ENCODE peak calls at places on chromosomes 6 and 20, in five cellular contexts. Q is coronary artery, D is adipocyte, S is Right ventricle myocardium inferior, Y is NCI-H2029. P is an unnamed sample.

GRCh38 chr6:151690303-151690702 is 117.2 kb upstream of the ESR1 start:
- DNase-seq in Q (no peak), S (no peak), Y (no peak), D (no peak), P (peak)

GRCh38 chr6:81977488-81977887 is 225.0 kb upstream of the TENT5A start:
- DNase-seq in S (no peak), Q (no peak), D (peak), Y (no peak), P (no peak)

GRCh38 chr6:27650620-27651370 is 177.9 kb upstream of the ZNF184 start:
- DNase-seq in D (peak), S (no peak), Y (no peak), Q (no peak), P (peak)

GRCh38 chr6:147000545-147001488 is 203.4 kb upstream of the STXBP5 start:
- DNase-seq in Y (no peak), S (no peak), D (peak), Q (no peak), P (no peak)

GRCh38 chr20:3930265-3931206 is 41.3 kb downstream of the PANK2 start:
- DNase-seq in S (no peak), Q (no peak), Y (no peak), D (no peak), P (no peak)

GRCh38 chr6:169253745-169254238 is at the start of gene THBS2:
- DNase-seq in D (peak), Q (no peak), Y (no peak), S (no peak), P (no peak)

GRCh38 chr20:22578221-22579118 is 5.9 kb downstream of the FOXA2 start:
- DNase-seq in Y (no peak), S (no peak), D (no peak), Q (no peak), P (no peak)

GRCh38 chr6:27260339-27260738 is 12.8 kb downstream of the PRSS16 start:
- DNase-seq in S (no peak), Y (no peak), Q (no peak), D (peak), P (no peak)

GRCh38 chr6:42088101-42088591 is 37.8 kb downstream of the TAF8 start:
- DNase-seq in D (no peak), S (no peak), Y (no peak), Q (no peak), P (no peak)

GRCh38 chr20:59355242-59355641 is 54.8 kb downstream of the EDN3 start:
- DNase-seq in S (no peak), Y (no peak), D (no peak), Q (no peak), P (no peak)

GRCh38 chr6:39952170-39952569 is 17.9 kb upstream of the MOCS1 start:
- DNase-seq in S (no peak), D (peak), Q (no peak), Y (no peak), P (no peak)

GRCh38 chr20:48056218-48056617 is 270.9 kb upstream of the SULF2 start:
- DNase-seq in D (no peak), S (no peak), Q (no peak), Y (no peak), P (no peak)

GRCh38 chr6:25279748-25280616 is 808 bp downstream of the CARMIL1 start:
- DNase-seq in Y (no peak), Q (no peak), D (no peak), S (no peak), P (peak)

GRCh38 chr6:141103246-141103645 is 1029.5 kb upstream of the GJE1 start:
- DNase-seq in Y (peak), S (no peak), Q (no peak), D (peak), P (no peak)

GRCh38 chr6:95478941-95479340 is 98.4 kb upstream of the MANEA start:
- DNase-seq in Q (no peak), Y (no peak), D (no peak), S (no peak), P (no peak)

GRCh38 chr6:164554700-164555479 is 754.5 kb downstream of the C6orf118 start:
- DNase-seq in D (no peak), S (no peak), Y (no peak), Q (no peak), P (no peak)

GRCh38 chr20:29743101-29743931 is 1514.1 kb upstream of the DEFB115 start:
- DNase-seq in Q (no peak), D (no peak), S (no peak), Y (no peak), P (no peak)

GRCh38 chr6:155448823-155449789 is 6.5 kb downstream of the NOX3 start:
- DNase-seq in D (no peak), S (no peak), Q (no peak), Y (peak), P (no peak)

GRCh38 chr6:67933278-67933677 is 701.8 kb upstream of the ADGRB3 start:
- DNase-seq in Y (no peak), Q (no peak), S (no peak), D (no peak), P (peak)